ENCODE peak calls at places on chromosomes 6 and 20, in six cellular contexts. One of them, this sample, is unnamed.

GRCh38 chr6:38907264-38907663 is 141.3 kb upstream of the GLP1R start:
- DNase-seq in body of pancreas: no peak
- DNase-seq in spleen: no peak
- DNase-seq in sigmoid colon: no peak
- DNase-seq in kidney: no peak
- DNase-seq in PC-3: no peak
- DNase-seq in this sample: no peak

GRCh38 chr6:84330325-84330724 is 102.9 kb upstream of the CEP162 start:
- DNase-seq in body of pancreas: no peak
- DNase-seq in spleen: no peak
- DNase-seq in sigmoid colon: no peak
- DNase-seq in kidney: no peak
- DNase-seq in PC-3: no peak
- DNase-seq in this sample: no peak

GRCh38 chr6:166826264-166826663 is 130.1 kb downstream of the RNASET2 start:
- DNase-seq in body of pancreas: no peak
- DNase-seq in spleen: no peak
- DNase-seq in sigmoid colon: no peak
- DNase-seq in kidney: no peak
- DNase-seq in PC-3: no peak
- DNase-seq in this sample: no peak

GRCh38 chr6:105794263-105794662 is 291.9 kb upstream of the PRDM1 start:
- DNase-seq in body of pancreas: peak
- DNase-seq in spleen: peak
- DNase-seq in sigmoid colon: peak
- DNase-seq in kidney: peak
- DNase-seq in PC-3: peak
- DNase-seq in this sample: no peak

GRCh38 chr20:5714261-5715041 is 35.8 kb upstream of the SHLD1 start:
- DNase-seq in body of pancreas: no peak
- DNase-seq in spleen: no peak
- DNase-seq in sigmoid colon: no peak
- DNase-seq in kidney: no peak
- DNase-seq in PC-3: peak
- DNase-seq in this sample: no peak

GRCh38 chr6:91152824-91153223 is 566.0 kb upstream of the MAP3K7 start:
- DNase-seq in body of pancreas: no peak
- DNase-seq in spleen: no peak
- DNase-seq in sigmoid colon: no peak
- DNase-seq in kidney: no peak
- DNase-seq in PC-3: no peak
- DNase-seq in this sample: no peak

GRCh38 chr6:45461486-45461885 is 83.8 kb upstream of the SUPT3H start:
- DNase-seq in body of pancreas: no peak
- DNase-seq in spleen: no peak
- DNase-seq in sigmoid colon: no peak
- DNase-seq in kidney: no peak
- DNase-seq in PC-3: no peak
- DNase-seq in this sample: no peak

GRCh38 chr6:96002576-96002910 is 13.2 kb upstream of the FUT9 start:
- DNase-seq in body of pancreas: no peak
- DNase-seq in spleen: no peak
- DNase-seq in sigmoid colon: no peak
- DNase-seq in kidney: peak
- DNase-seq in PC-3: no peak
- DNase-seq in this sample: no peak

GRCh38 chr20:22908944-22909343 is 126.2 kb upstream of the SSTR4 start:
- DNase-seq in body of pancreas: no peak
- DNase-seq in spleen: no peak
- DNase-seq in sigmoid colon: no peak
- DNase-seq in kidney: no peak
- DNase-seq in PC-3: no peak
- DNase-seq in this sample: no peak

GRCh38 chr20:44196278-44196677 is 9.3 kb upstream of the JPH2 start:
- DNase-seq in body of pancreas: no peak
- DNase-seq in spleen: no peak
- DNase-seq in sigmoid colon: no peak
- DNase-seq in kidney: no peak
- DNase-seq in PC-3: peak
- DNase-seq in this sample: no peak

GRCh38 chr20:34956751-34957472 is 1.2 kb downstream of the MYH7B start:
- DNase-seq in body of pancreas: no peak
- DNase-seq in spleen: no peak
- DNase-seq in sigmoid colon: peak
- DNase-seq in kidney: no peak
- DNase-seq in PC-3: no peak
- DNase-seq in this sample: peak

GRCh38 chr6:158205220-158205944 is 37.2 kb downstream of the GTF2H5 start:
- DNase-seq in body of pancreas: peak
- DNase-seq in spleen: no peak
- DNase-seq in sigmoid colon: no peak
- DNase-seq in kidney: no peak
- DNase-seq in PC-3: peak
- DNase-seq in this sample: no peak

GRCh38 chr6:104118274-104118673 is 741.4 kb downstream of the HACE1 start:
- DNase-seq in body of pancreas: no peak
- DNase-seq in spleen: no peak
- DNase-seq in sigmoid colon: no peak
- DNase-seq in kidney: no peak
- DNase-seq in PC-3: peak
- DNase-seq in this sample: no peak

GRCh38 chr20:58129736-58130135 is 98.7 kb downstream of the ANKRD60 start:
- DNase-seq in body of pancreas: no peak
- DNase-seq in spleen: no peak
- DNase-seq in sigmoid colon: no peak
- DNase-seq in kidney: no peak
- DNase-seq in PC-3: no peak
- DNase-seq in this sample: peak

GRCh38 chr6:89411019-89411268 is 1.1 kb downstream of the RRAGD start:
- DNase-seq in body of pancreas: peak
- DNase-seq in spleen: no peak
- DNase-seq in sigmoid colon: peak
- DNase-seq in kidney: no peak
- DNase-seq in PC-3: no peak
- DNase-seq in this sample: no peak

GRCh38 chr6:99425647-99426453 is 742 bp upstream of the PNISR start:
- DNase-seq in body of pancreas: peak
- DNase-seq in spleen: peak
- DNase-seq in sigmoid colon: peak
- DNase-seq in kidney: peak
- DNase-seq in PC-3: peak
- DNase-seq in this sample: peak

GRCh38 chr6:99427988-99428387 is 2.9 kb upstream of the PNISR start:
- DNase-seq in body of pancreas: no peak
- DNase-seq in spleen: no peak
- DNase-seq in sigmoid colon: no peak
- DNase-seq in kidney: no peak
- DNase-seq in PC-3: no peak
- DNase-seq in this sample: no peak

GRCh38 chr6:99424761-99425646 is at the start of gene PNISR:
- DNase-seq in body of pancreas: peak
- DNase-seq in spleen: peak
- DNase-seq in sigmoid colon: peak
- DNase-seq in kidney: peak
- DNase-seq in PC-3: peak
- DNase-seq in this sample: peak

GRCh38 chr6:99426454-99426762 is 1.3 kb upstream of the PNISR start:
- DNase-seq in body of pancreas: no peak
- DNase-seq in spleen: no peak
- DNase-seq in sigmoid colon: no peak
- DNase-seq in kidney: no peak
- DNase-seq in PC-3: no peak
- DNase-seq in this sample: no peak

DNA sequence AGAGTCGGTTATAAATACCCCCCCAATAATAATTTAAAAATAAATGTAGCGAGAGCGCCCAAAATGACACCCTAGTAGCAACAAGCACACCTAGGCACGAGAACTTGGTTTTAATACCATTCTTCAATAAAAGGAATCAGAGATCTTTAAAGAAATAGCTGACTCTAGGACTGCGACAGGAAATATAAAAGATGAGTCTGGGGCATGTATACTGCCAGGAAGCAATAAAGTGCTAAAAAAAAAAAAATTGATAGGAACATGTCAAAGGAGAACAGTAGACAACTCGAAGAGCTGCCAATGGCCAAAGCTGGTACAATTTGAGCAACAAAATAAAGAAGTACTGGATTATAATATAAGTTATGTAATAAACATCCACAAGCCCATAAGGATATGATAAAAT is 2.2 kb downstream of the PNISR start:
- DNase-seq in body of pancreas: no peak
- DNase-seq in spleen: no peak
- DNase-seq in sigmoid colon: no peak
- DNase-seq in kidney: no peak
- DNase-seq in PC-3: no peak
- DNase-seq in this sample: no peak
- H3K4me3 ChIP-seq in body of pancreas: no peak
- H3K4me3 ChIP-seq in spleen: peak
- H3K4me3 ChIP-seq in sigmoid colon: no peak
- H3K4me3 ChIP-seq in kidney: peak
- H3K4me3 ChIP-seq in PC-3: peak
- H3K4me3 ChIP-seq in this sample: no peak

DNA sequence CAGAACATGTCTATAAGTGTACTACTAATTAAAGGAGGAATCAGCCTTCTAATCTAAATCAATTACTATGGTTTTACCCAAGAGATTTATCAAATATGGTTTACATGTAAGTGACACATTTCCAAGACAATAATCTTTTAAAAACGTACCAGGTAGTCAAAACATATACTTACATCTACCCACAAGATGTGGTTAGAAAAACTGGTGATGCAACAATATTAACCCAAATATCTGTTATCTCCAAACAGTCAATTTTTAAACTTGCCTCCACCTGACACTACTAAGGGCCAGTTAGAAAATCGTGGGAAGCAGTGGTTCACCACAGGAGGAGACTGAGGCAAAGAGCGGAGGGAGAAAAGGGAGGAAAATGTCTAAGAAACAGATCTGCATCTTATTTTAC is 28.0 kb downstream of the NOL7 start:
- DNase-seq in body of pancreas: no peak
- DNase-seq in spleen: no peak
- DNase-seq in sigmoid colon: no peak
- DNase-seq in kidney: no peak
- DNase-seq in PC-3: no peak
- DNase-seq in this sample: no peak
- H3K27ac ChIP-seq in body of pancreas: no peak
- H3K27ac ChIP-seq in spleen: no peak
- H3K27ac ChIP-seq in sigmoid colon: no peak
- H3K27ac ChIP-seq in kidney: no peak
- H3K27ac ChIP-seq in PC-3: no peak
- H3K27ac ChIP-seq in this sample: no peak

GRCh38 chr6:6545616-6546317 is 42.8 kb upstream of the LY86 start:
- DNase-seq in body of pancreas: no peak
- DNase-seq in spleen: no peak
- DNase-seq in sigmoid colon: no peak
- DNase-seq in kidney: no peak
- DNase-seq in PC-3: no peak
- DNase-seq in this sample: no peak
- H3K4me3 ChIP-seq in body of pancreas: no peak
- H3K4me3 ChIP-seq in spleen: peak
- H3K4me3 ChIP-seq in sigmoid colon: peak
- H3K4me3 ChIP-seq in kidney: peak
- H3K4me3 ChIP-seq in PC-3: peak
- H3K4me3 ChIP-seq in this sample: peak

GRCh38 chr6:136719280-136720044 is 72.8 kb downstream of the MAP3K5 start:
- DNase-seq in body of pancreas: no peak
- DNase-seq in spleen: no peak
- DNase-seq in sigmoid colon: no peak
- DNase-seq in kidney: no peak
- DNase-seq in PC-3: no peak
- DNase-seq in this sample: no peak
- H3K27ac ChIP-seq in body of pancreas: no peak
- H3K27ac ChIP-seq in spleen: no peak
- H3K27ac ChIP-seq in sigmoid colon: no peak
- H3K27ac ChIP-seq in kidney: no peak
- H3K27ac ChIP-seq in PC-3: no peak
- H3K27ac ChIP-seq in this sample: no peak

DNA sequence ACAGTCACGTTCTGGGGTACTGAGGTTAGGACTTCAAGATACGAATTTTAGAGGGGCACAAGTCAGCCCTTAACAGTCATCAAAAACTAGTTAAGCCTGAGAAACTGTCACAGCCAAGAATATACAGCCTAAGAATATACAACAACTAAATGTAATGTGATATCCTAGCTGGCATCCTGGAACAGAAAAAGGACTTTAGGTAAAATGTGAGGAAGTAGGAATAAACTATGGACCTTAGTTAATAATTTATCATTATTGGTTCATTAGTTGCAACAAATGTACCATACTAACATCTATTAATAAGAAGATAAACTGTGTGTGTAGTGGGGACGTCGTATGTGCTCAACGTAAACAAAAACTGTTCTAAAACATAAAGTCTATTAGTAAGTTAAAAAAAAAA is 1.1 kb downstream of the PNISR start:
- DNase-seq in body of pancreas: no peak
- DNase-seq in spleen: no peak
- DNase-seq in sigmoid colon: no peak
- DNase-seq in kidney: no peak
- DNase-seq in PC-3: no peak
- DNase-seq in this sample: no peak
- H3K4me3 ChIP-seq in body of pancreas: no peak
- H3K4me3 ChIP-seq in spleen: peak
- H3K4me3 ChIP-seq in sigmoid colon: peak
- H3K4me3 ChIP-seq in kidney: peak
- H3K4me3 ChIP-seq in PC-3: peak
- H3K4me3 ChIP-seq in this sample: peak

DNA sequence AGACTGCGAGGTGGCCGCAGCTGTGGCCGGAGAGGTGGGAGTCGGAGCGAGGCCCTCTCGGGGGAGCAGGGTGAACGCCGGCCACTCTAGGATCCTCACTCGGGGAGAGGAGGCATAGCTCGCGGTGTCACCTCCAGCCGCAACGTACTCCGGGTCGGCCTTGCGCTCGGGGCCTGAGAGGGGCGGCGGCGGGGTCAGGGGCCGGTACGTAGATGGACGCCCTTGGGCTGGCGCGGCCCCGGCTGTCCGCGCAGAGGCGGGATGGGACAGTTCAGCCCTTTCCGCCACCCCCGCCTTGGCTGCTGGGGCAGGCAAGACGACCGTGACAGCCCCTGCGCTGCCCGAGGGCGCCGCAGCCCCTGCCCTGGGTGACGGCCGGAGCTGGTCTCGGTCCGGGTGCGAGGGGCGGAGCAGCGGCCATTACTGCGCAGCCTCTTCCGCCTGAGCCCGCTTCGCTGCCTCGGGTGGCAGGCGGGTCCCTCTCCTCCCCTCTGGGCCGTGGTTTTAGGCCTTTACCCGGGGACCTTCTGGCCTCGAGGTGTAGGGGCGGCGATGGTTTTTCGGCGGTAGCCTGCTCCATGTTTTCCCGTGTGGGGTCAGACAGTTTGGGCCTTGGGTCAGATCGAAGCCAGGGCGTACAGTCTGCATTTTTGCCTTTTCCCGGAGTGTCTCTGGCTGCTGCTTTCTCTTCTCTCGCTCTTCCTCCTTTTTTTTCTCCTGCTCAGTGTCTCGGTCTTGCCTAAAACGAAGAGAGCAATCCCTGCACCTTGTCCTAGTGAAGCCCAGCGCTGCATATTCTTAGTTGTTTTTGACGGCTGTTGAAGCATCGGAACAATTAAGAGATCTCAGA is 453 bp downstream of the RNF146 start:
- DNase-seq in body of pancreas: peak
- DNase-seq in spleen: peak
- DNase-seq in sigmoid colon: peak
- DNase-seq in kidney: peak
- DNase-seq in PC-3: peak
- DNase-seq in this sample: peak
- H3K27ac ChIP-seq in body of pancreas: peak
- H3K27ac ChIP-seq in spleen: peak
- H3K27ac ChIP-seq in sigmoid colon: peak
- H3K27ac ChIP-seq in kidney: peak
- H3K27ac ChIP-seq in PC-3: peak
- H3K27ac ChIP-seq in this sample: peak